ENCODE peak calls at places on chromosomes 16 and 17, in eight cellular contexts. M is osteocyte; V is AG04449; Z is stimulated activated CD8-positive, alpha-beta memory T cell treated with anti-CD3 and anti-CD28 coated beads, Interleukin-4, amount 100 ng/mL, for 4 hours; Y is activated gamma-delta T cell treated with Interleukin-2 at 50 U/mL for 16 hours; W is T-helper 9 cell; I is HCT116; P is stimulated activated CD4-positive, alpha-beta T cell treated with anti-CD3 and anti-CD28 coated beads, Interleukin-4, amount 100 ng/mL, for 1 hour. S is an unnamed sample.

GRCh38 chr17:64028874-64029464 is 8.5 kb upstream of the ICAM2 start:
- DNase-seq in M (no peak), V (peak; percentile 16), Z (peak; percentile 41), Y (peak; percentile 74), W (peak; percentile 65), I (peak; percentile 66), P (peak; percentile 69), S (no peak)

GRCh38 chr16:30965436-30965835 is 7.9 kb downstream of the SETD1A start:
- DNase-seq in M (no peak), V (no peak), Z (no peak), Y (no peak), W (no peak), I (no peak), P (no peak), S (no peak)

GRCh38 chr16:9665851-9666271 is 516.4 kb downstream of the GRIN2A start:
- DNase-seq in M (no peak), V (no peak), Z (no peak), Y (no peak), W (no peak), I (peak; percentile 34), P (no peak), S (peak; percentile 52)

GRCh38 chr16:53511403-53512280 is 8.6 kb upstream of the AKTIP start:
- DNase-seq in M (no peak), V (no peak), Z (no peak), Y (no peak), W (no peak), I (no peak), P (no peak), S (no peak)

GRCh38 chr16:67441907-67442306 is 11.0 kb downstream of the HSD11B2 start:
- DNase-seq in M (no peak), V (no peak), Z (no peak), Y (no peak), W (no peak), I (no peak), P (no peak), S (no peak)

GRCh38 chr17:731943-732787 is at the start of gene TLCD3A:
- DNase-seq in M (peak; percentile 90), V (no peak), Z (no peak), Y (peak; percentile 48), W (peak; percentile 46), I (no peak), P (peak; percentile 48), S (peak; percentile 89)

GRCh38 chr16:70349783-70350182 is 3.1 kb downstream of the DDX19A start:
- DNase-seq in M (no peak), V (no peak), Z (no peak), Y (no peak), W (no peak), I (no peak), P (no peak), S (no peak)

GRCh38 chr17:42598905-42599304 is 10.3 kb downstream of the RETREG3 start:
- DNase-seq in M (no peak), V (no peak), Z (no peak), Y (no peak), W (no peak), I (no peak), P (no peak), S (no peak)

GRCh38 chr17:20187049-20187448 is 177.9 kb downstream of the SPECC1 start:
- DNase-seq in M (no peak), V (no peak), Z (no peak), Y (no peak), W (no peak), I (no peak), P (no peak), S (no peak)

GRCh38 chr16:69839798-69840409 is 77.8 kb downstream of the WWP2 start:
- DNase-seq in M (no peak), V (no peak), Z (no peak), Y (no peak), W (no peak), I (no peak), P (no peak), S (peak; percentile 82)

GRCh38 chr16:24875466-24875865 is 29.7 kb downstream of the SLC5A11 start:
- DNase-seq in M (no peak), V (no peak), Z (no peak), Y (no peak), W (no peak), I (no peak), P (no peak), S (no peak)

S was measured in Peyer's patch.